ENCODE peak calls at places on chromosomes 13 and 19, in four cellular contexts. One of them, this sample, is unnamed.

GRCh38 chr19:5130371-5131030 is 161.6 kb downstream of the KDM4B start:
- DNase-seq in stimulated activated CD4-positive, alpha-beta T cell treated with anti-CD3 and anti-CD28 coated beads, Interleukin-4, amount 100 ng/mL, for 48 hours: no peak
- DNase-seq in activated T-cell treated with anti-CD3 and anti-CD28 coated beads, Interleukin-2, amount 50 U/mL, for 72 hours: peak
- DNase-seq in lung: no peak
- DNase-seq in this sample: no peak

GRCh38 chr13:76965759-76966421 is 17.6 kb downstream of the ACOD1 start:
- DNase-seq in lung: no peak
- DNase-seq in stimulated activated CD4-positive, alpha-beta T cell treated with anti-CD3 and anti-CD28 coated beads, Interleukin-4, amount 100 ng/mL, for 48 hours: no peak
- DNase-seq in activated T-cell treated with anti-CD3 and anti-CD28 coated beads, Interleukin-2, amount 50 U/mL, for 72 hours: no peak
- DNase-seq in this sample: no peak

GRCh38 chr19:17680235-17680722 is 7.9 kb downstream of the UNC13A start:
- DNase-seq in stimulated activated CD4-positive, alpha-beta T cell treated with anti-CD3 and anti-CD28 coated beads, Interleukin-4, amount 100 ng/mL, for 48 hours: peak
- DNase-seq in activated T-cell treated with anti-CD3 and anti-CD28 coated beads, Interleukin-2, amount 50 U/mL, for 72 hours: peak
- DNase-seq in lung: peak
- DNase-seq in this sample: peak

GRCh38 chr13:44300895-44301638 is 72.6 kb upstream of the SERP2 start:
- DNase-seq in stimulated activated CD4-positive, alpha-beta T cell treated with anti-CD3 and anti-CD28 coated beads, Interleukin-4, amount 100 ng/mL, for 48 hours: no peak
- DNase-seq in lung: peak
- DNase-seq in activated T-cell treated with anti-CD3 and anti-CD28 coated beads, Interleukin-2, amount 50 U/mL, for 72 hours: peak
- DNase-seq in this sample: peak

GRCh38 chr19:35126624-35126959 is 8.3 kb downstream of the LGI4 start:
- DNase-seq in activated T-cell treated with anti-CD3 and anti-CD28 coated beads, Interleukin-2, amount 50 U/mL, for 72 hours: no peak
- DNase-seq in stimulated activated CD4-positive, alpha-beta T cell treated with anti-CD3 and anti-CD28 coated beads, Interleukin-4, amount 100 ng/mL, for 48 hours: no peak
- DNase-seq in lung: no peak
- DNase-seq in this sample: no peak

GRCh38 chr13:75621147-75621546 is 15.0 kb upstream of the LMO7 start:
- DNase-seq in stimulated activated CD4-positive, alpha-beta T cell treated with anti-CD3 and anti-CD28 coated beads, Interleukin-4, amount 100 ng/mL, for 48 hours: no peak
- DNase-seq in activated T-cell treated with anti-CD3 and anti-CD28 coated beads, Interleukin-2, amount 50 U/mL, for 72 hours: no peak
- DNase-seq in lung: no peak
- DNase-seq in this sample: peak

GRCh38 chr19:58476498-58477015 is 405 bp downstream of the ZNF446 start:
- DNase-seq in activated T-cell treated with anti-CD3 and anti-CD28 coated beads, Interleukin-2, amount 50 U/mL, for 72 hours: peak
- DNase-seq in stimulated activated CD4-positive, alpha-beta T cell treated with anti-CD3 and anti-CD28 coated beads, Interleukin-4, amount 100 ng/mL, for 48 hours: no peak
- DNase-seq in lung: no peak
- DNase-seq in this sample: no peak

GRCh38 chr19:12163841-12164240 is 945 bp downstream of the ZNF136 start:
- DNase-seq in lung: no peak
- DNase-seq in activated T-cell treated with anti-CD3 and anti-CD28 coated beads, Interleukin-2, amount 50 U/mL, for 72 hours: no peak
- DNase-seq in stimulated activated CD4-positive, alpha-beta T cell treated with anti-CD3 and anti-CD28 coated beads, Interleukin-4, amount 100 ng/mL, for 48 hours: no peak
- DNase-seq in this sample: no peak

GRCh38 chr19:34662919-34663318 is 14.0 kb downstream of the SCGB2B2 start:
- DNase-seq in stimulated activated CD4-positive, alpha-beta T cell treated with anti-CD3 and anti-CD28 coated beads, Interleukin-4, amount 100 ng/mL, for 48 hours: peak
- DNase-seq in lung: no peak
- DNase-seq in activated T-cell treated with anti-CD3 and anti-CD28 coated beads, Interleukin-2, amount 50 U/mL, for 72 hours: peak
- DNase-seq in this sample: no peak

GRCh38 chr19:33830264-33830663 is 33.6 kb downstream of the KCTD15 start:
- DNase-seq in activated T-cell treated with anti-CD3 and anti-CD28 coated beads, Interleukin-2, amount 50 U/mL, for 72 hours: no peak
- DNase-seq in stimulated activated CD4-positive, alpha-beta T cell treated with anti-CD3 and anti-CD28 coated beads, Interleukin-4, amount 100 ng/mL, for 48 hours: no peak
- DNase-seq in lung: peak
- DNase-seq in this sample: no peak

GRCh38 chr13:73065665-73066350 is 7.0 kb downstream of the KLF5 start:
- DNase-seq in lung: no peak
- DNase-seq in stimulated activated CD4-positive, alpha-beta T cell treated with anti-CD3 and anti-CD28 coated beads, Interleukin-4, amount 100 ng/mL, for 48 hours: no peak
- DNase-seq in activated T-cell treated with anti-CD3 and anti-CD28 coated beads, Interleukin-2, amount 50 U/mL, for 72 hours: no peak
- DNase-seq in this sample: no peak

GRCh38 chr13:80157261-80157942 is 183.5 kb downstream of the SPRY2 start:
- DNase-seq in lung: no peak
- DNase-seq in stimulated activated CD4-positive, alpha-beta T cell treated with anti-CD3 and anti-CD28 coated beads, Interleukin-4, amount 100 ng/mL, for 48 hours: no peak
- DNase-seq in activated T-cell treated with anti-CD3 and anti-CD28 coated beads, Interleukin-2, amount 50 U/mL, for 72 hours: no peak
- DNase-seq in this sample: no peak

GRCh38 chr13:103640617-103641016 is 574.4 kb upstream of the SLC10A2 start:
- DNase-seq in stimulated activated CD4-positive, alpha-beta T cell treated with anti-CD3 and anti-CD28 coated beads, Interleukin-4, amount 100 ng/mL, for 48 hours: no peak
- DNase-seq in lung: no peak
- DNase-seq in activated T-cell treated with anti-CD3 and anti-CD28 coated beads, Interleukin-2, amount 50 U/mL, for 72 hours: no peak
- DNase-seq in this sample: no peak

GRCh38 chr19:7533281-7533819 is 2.2 kb upstream of the PNPLA6 start:
- DNase-seq in stimulated activated CD4-positive, alpha-beta T cell treated with anti-CD3 and anti-CD28 coated beads, Interleukin-4, amount 100 ng/mL, for 48 hours: no peak
- DNase-seq in lung: peak
- DNase-seq in activated T-cell treated with anti-CD3 and anti-CD28 coated beads, Interleukin-2, amount 50 U/mL, for 72 hours: no peak
- DNase-seq in this sample: no peak

GRCh38 chr13:39577203-39577602 is 25.8 kb downstream of the LHFPL6 start:
- DNase-seq in activated T-cell treated with anti-CD3 and anti-CD28 coated beads, Interleukin-2, amount 50 U/mL, for 72 hours: no peak
- DNase-seq in stimulated activated CD4-positive, alpha-beta T cell treated with anti-CD3 and anti-CD28 coated beads, Interleukin-4, amount 100 ng/mL, for 48 hours: no peak
- DNase-seq in lung: no peak
- DNase-seq in this sample: no peak

GRCh38 chr13:106277483-106278154 is 257.8 kb downstream of the EFNB2 start:
- DNase-seq in stimulated activated CD4-positive, alpha-beta T cell treated with anti-CD3 and anti-CD28 coated beads, Interleukin-4, amount 100 ng/mL, for 48 hours: no peak
- DNase-seq in activated T-cell treated with anti-CD3 and anti-CD28 coated beads, Interleukin-2, amount 50 U/mL, for 72 hours: no peak
- DNase-seq in lung: no peak
- DNase-seq in this sample: no peak